ENCODE peak calls at places on chromosome 10, in four cellular contexts. T is sigmoid colon; J is CD8-positive, alpha-beta memory T cell; W is OCI-LY7. U is an unnamed sample.

GRCh38 chr10:5252177-5253037 is 55.8 kb downstream of the AKR1C4 start:
- DNase-seq in J (no peak), W (no peak), T (no peak), U (no peak)

GRCh38 chr10:60323171-60323570 is 66.5 kb downstream of the ANK3 start:
- DNase-seq in W (no peak), T (no peak), J (no peak), U (no peak)

GRCh38 chr10:89431977-89432376 is 17.6 kb downstream of the IFIT5 start:
- DNase-seq in J (no peak), T (no peak), W (no peak), U (no peak)

GRCh38 chr10:43252166-43252784 is 14.6 kb downstream of the RASGEF1A start:
- DNase-seq in W (no peak), J (no peak), T (no peak), U (no peak)

GRCh38 chr10:21724695-21725371 is 190.8 kb downstream of the MLLT10 start:
- DNase-seq in W (peak; percentile 38), J (peak; percentile 38), T (peak; percentile 97), U (peak; percentile 28)

GRCh38 chr10:114565066-114565465 is 93.0 kb downstream of the ABLIM1 start:
- DNase-seq in J (no peak), W (no peak), T (no peak), U (no peak)

GRCh38 chr10:78173360-78174020 is 139.8 kb downstream of the RPS24 start:
- DNase-seq in W (no peak), T (no peak), J (no peak), U (no peak)

GRCh38 chr10:77837925-77838595 is 88.5 kb downstream of the DLG5 start:
- DNase-seq in T (no peak), W (no peak), J (no peak), U (no peak)

GRCh38 chr10:127919418-127920191 is 12.7 kb downstream of the PTPRE start:
- DNase-seq in J (no peak), W (peak; percentile 28), T (peak; percentile 52), U (no peak)

GRCh38 chr10:78450239-78450638 is 416.6 kb downstream of the RPS24 start:
- DNase-seq in J (no peak), T (no peak), W (no peak), U (no peak)

GRCh38 chr10:51001587-51001986 is 72.7 kb upstream of the PRKG1 start:
- DNase-seq in J (no peak), T (no peak), W (peak; percentile 28), U (no peak)

GRCh38 chr10:104267721-104268690 is 978 bp upstream of the GSTO2 start:
- DNase-seq in J (no peak), T (no peak), W (peak; percentile 4), U (no peak)

GRCh38 chr10:104273899-104274575 is 5.1 kb downstream of the GSTO2 start:
- DNase-seq in W (no peak), T (no peak), J (no peak), U (no peak)

GRCh38 chr10:104273291-104273690 is 4.3 kb downstream of the GSTO2 start:
- DNase-seq in W (no peak), J (no peak), T (no peak), U (no peak)

GRCh38 chr10:104264783-104265182 is 4.2 kb upstream of the GSTO2 start:
- DNase-seq in J (no peak), T (no peak), W (no peak), U (no peak)

DNA sequence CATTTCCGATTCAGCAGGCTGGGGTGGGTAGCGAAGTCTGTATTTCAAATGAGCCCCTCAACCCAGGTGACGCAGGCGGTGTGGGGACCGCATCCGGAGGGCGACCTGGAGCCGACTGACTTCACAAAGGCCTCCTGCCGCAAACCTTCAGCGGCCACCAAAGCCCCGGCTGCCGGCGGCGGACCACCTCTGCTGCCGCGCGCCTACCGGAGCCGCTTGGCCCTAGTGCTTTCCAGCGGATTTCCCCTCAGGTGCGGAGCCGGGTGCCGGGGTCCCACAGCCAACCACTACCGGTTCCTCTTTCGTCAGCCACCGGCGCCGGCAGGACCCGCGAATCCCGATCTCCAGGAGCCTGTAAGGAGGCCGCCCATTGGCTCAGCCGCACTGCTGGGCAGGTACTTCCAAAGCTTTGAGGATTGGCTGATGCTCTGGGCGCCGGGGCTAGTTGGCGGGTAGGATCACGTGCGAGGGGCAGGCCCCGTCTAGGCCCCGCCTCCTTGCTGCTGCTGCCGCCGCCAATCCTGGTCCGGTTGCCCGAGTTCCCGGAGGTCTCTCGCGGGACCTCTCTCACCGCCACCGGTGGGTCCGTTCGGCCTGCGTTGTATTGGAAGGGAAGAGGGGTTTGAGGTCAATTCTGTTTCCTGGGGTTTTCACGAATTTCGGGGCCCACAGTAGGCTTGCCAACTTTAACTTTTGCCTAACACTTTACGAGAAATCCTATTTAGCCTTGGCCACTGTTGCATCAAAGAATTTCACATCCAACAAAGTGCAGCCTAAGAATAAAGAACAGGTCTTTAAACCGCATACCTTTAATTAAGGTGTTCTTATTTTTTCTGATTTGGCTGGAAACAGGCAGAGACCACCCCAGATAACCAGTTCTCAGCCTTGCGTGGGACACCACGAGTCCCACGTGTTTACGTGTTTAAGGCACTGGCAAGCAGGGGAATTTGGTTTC is at the start of gene GSTO2:
- DNase-seq in J (peak; percentile 99), T (peak; percentile 100), W (peak; percentile 99), U (peak; percentile 88)
- H3K36me3 ChIP-seq in J (peaks cover 18% of the 10 kb centered on the region), T (peaks cover 12% of the 10 kb centered on the region), W (peaks cover 34% of the 10 kb centered on the region), U (peaks cover 34% of the 10 kb centered on the region)

GRCh38 chr10:97760461-97761257 is 11.1 kb downstream of the SFRP5 start:
- DNase-seq in T (no peak), W (no peak), J (no peak), U (no peak)
- H3K36me3 ChIP-seq in T (peaks cover 39% of the 10 kb centered on the region), W (peaks cover 38% of the 10 kb centered on the region), J (peaks cover 21% of the 10 kb centered on the region), U (no peaks in the 10 kb centered on the region)

DNA sequence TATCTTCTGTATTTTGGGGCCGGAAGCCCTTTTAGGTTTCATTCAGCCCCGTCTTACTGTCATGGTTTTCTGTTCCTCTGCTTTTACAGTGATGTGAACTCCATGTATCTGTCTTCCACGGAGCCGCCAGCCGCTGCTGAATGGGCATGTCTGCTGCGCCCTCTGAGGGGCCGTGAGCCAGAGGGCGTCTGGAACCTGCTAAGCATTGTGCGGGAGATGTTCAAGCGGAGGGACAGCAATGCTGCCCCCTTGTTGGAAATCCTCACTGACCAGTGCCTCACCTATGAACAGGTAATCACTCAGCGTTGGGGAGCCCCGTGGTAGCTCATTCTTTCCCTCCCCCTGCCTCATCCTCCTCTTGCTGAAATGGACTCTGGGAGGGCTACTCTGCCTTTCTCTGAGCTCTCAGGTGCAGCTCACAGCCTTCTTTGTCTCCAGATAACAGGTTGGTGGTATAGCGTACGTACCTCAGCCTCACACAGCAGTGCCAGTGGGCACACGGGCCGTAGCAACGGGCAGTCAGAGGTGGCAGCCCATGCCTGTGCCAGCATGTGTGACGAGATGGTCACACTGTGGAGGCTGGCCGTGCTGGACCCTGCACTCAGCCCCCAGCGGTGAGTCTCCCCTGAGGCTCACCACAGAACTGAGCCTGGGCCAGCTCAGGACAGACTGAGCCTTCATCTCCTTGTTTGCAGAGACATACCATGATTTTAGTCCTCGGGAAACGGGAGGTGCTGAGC is 5.7 kb downstream of the ZSWIM8 start:
- DNase-seq in T (no peak), J (no peak), W (no peak), U (no peak)
- H3K36me3 ChIP-seq in T (peaks cover 70% of the 10 kb centered on the region), J (peaks cover 50% of the 10 kb centered on the region), W (peaks cover 54% of the 10 kb centered on the region), U (peaks cover 14% of the 10 kb centered on the region)

GRCh38 chr10:131425752-131426529 is 114.4 kb upstream of the TCERG1L start:
- DNase-seq in T (no peak), J (no peak), W (no peak), U (no peak)

GRCh38 chr10:131426530-131426898 is 115.0 kb upstream of the TCERG1L start:
- DNase-seq in J (no peak), T (no peak), W (no peak), U (no peak)

GRCh38 chr10:131424053-131424452 is 112.5 kb upstream of the TCERG1L start:
- DNase-seq in W (no peak), T (no peak), J (no peak), U (no peak)

GRCh38 chr10:131422731-131423130 is 111.2 kb upstream of the TCERG1L start:
- DNase-seq in W (no peak), J (no peak), T (no peak), U (no peak)

GRCh38 chr10:131424836-131425506 is 113.5 kb upstream of the TCERG1L start:
- DNase-seq in T (no peak), J (no peak), W (no peak), U (no peak)
- H3K36me3 ChIP-seq in T (no peaks in the 10 kb centered on the region), J (no peaks in the 10 kb centered on the region), W (no peaks in the 10 kb centered on the region), U (no peaks in the 10 kb centered on the region)

DNA sequence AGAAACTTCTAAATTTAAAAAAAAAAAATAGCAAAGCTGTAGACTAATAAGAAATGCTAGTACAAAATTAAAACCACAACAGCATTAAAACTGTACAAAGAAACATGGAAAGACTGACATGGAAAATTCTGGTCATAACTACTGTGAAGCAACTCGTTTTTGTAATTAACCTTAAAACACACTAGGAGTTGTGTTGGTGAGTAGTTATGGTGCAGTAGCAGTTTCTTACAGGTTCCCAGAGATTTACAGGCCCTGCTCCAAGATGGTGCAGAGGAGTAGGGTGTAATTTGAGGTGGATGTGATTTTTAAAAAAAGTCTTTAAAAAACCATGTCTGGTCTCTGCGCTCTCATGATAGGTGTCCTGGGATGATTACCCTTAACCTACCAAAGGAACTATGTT is 31.0 kb downstream of the TNKS2 start:
- DNase-seq in T (no peak), J (no peak), W (no peak), U (no peak)
- H3K36me3 ChIP-seq in T (peaks cover 28% of the 10 kb centered on the region), J (peaks cover 44% of the 10 kb centered on the region), W (peaks cover 100% of the 10 kb centered on the region), U (peaks cover 75% of the 10 kb centered on the region)

GRCh38 chr10:112956631-112957350 is 6.7 kb downstream of the TCF7L2 start:
- DNase-seq in W (no peak), T (peak; percentile 59), J (no peak), U (no peak)

GRCh38 chr10:112957589-112958202 is 7.6 kb downstream of the TCF7L2 start:
- DNase-seq in T (no peak), W (no peak), J (no peak), U (no peak)

GRCh38 chr10:112960151-112960681 is 10.2 kb downstream of the TCF7L2 start:
- DNase-seq in J (no peak), T (no peak), W (no peak), U (no peak)

GRCh38 chr10:112959207-112959838 is 9.3 kb downstream of the TCF7L2 start:
- DNase-seq in J (no peak), T (peak; percentile 25), W (no peak), U (no peak)

DNA sequence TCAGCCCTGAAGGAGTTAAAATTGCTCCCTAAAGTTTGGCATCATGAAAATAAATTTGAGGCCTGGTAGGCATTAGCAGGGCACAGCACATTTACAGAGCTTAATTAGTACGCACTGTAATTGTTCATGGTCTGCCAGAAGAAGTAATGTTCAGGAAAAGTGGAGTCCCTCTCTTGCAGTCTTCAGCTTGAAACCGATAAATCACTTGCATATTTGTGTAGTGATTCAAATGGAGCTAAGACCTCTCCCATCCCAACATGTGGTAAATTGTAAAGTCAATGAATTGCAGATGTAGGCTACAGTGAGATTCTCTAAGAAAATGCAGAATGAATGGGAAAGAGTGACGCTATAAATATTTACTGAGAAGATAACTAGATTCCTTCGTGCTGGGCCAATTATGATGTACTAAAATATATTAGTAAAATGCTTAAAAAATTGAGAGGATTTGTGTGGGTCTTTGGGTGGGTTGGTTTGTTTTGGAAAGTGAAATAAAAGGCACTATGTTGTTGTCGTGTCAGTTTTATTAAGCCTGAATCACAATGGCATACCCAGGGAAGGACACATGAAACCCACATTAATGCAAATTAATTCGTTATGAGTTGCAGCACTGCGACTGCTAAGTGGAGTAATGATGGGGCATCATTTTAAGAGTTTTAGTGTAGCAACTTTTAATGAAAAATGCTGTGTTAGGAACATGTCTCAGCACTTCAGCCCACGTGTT is 8.4 kb downstream of the TCF7L2 start:
- DNase-seq in W (no peak), J (no peak), T (no peak), U (no peak)
- H3K36me3 ChIP-seq in W (no peaks in the 10 kb centered on the region), J (no peaks in the 10 kb centered on the region), T (no peaks in the 10 kb centered on the region), U (peaks cover 6% of the 10 kb centered on the region)

U was measured in Panc1.